ENCODE peak calls at places on chromosomes 4 and X, in four cellular contexts. Y is tibial nerve, X is IMR-90, W is lower leg skin. C is an unnamed sample.

GRCh38 chr4:53593765-53594164 is 2.5 kb upstream of the LNX1 start:
- DNase-seq in Y (no peak), X (no peak), W (no peak), C (no peak)

GRCh38 chr4:74117024-74117534 is 18.1 kb upstream of the CXCL2 start:
- DNase-seq in Y (no peak), X (peak), W (peak), C (no peak)

GRCh38 chr4:28287837-28288236 is 1427.2 kb downstream of the STIM2 start:
- DNase-seq in Y (no peak), X (peak), W (peak), C (peak)

GRCh38 chr4:64718091-64718490 is 308.8 kb upstream of the TECRL start:
- DNase-seq in Y (no peak), X (no peak), W (no peak), C (no peak)

GRCh38 chrX:65451663-65452062 is 82.9 kb downstream of the LAS1L start:
- DNase-seq in Y (no peak), X (peak), W (no peak), C (peak)

GRCh38 chr4:42488114-42488513 is 90.8 kb downstream of the SHISA3 start:
- DNase-seq in Y (no peak), X (no peak), W (no peak), C (no peak)

GRCh38 chr4:189979196-189980047 is 38.8 kb downstream of the FRG1 start:
- DNase-seq in Y (no peak), X (no peak), W (no peak), C (no peak)

GRCh38 chr4:132297346-132297745 is 851.7 kb upstream of the PCDH10 start:
- DNase-seq in Y (no peak), X (peak), W (no peak), C (no peak)

GRCh38 chrX:8981742-8982141 is 52.2 kb downstream of the FAM9B start:
- DNase-seq in Y (no peak), X (peak), W (no peak), C (no peak)

GRCh38 chr4:6235901-6236625 is 33.6 kb upstream of the WFS1 start:
- DNase-seq in Y (no peak), X (no peak), W (no peak), C (no peak)

GRCh38 chr4:121785479-121785878 is 15.6 kb upstream of the EXOSC9 start:
- DNase-seq in Y (no peak), X (no peak), W (no peak), C (no peak)

GRCh38 chrX:21319323-21319722 is 54.9 kb upstream of the CNKSR2 start:
- DNase-seq in Y (no peak), X (no peak), W (no peak), C (no peak)

GRCh38 chr4:24922988-24923387 is 10.1 kb upstream of the CCDC149 start:
- DNase-seq in Y (no peak), X (no peak), W (no peak), C (no peak)

GRCh38 chrX:75603833-75604232 is 81.0 kb upstream of the ZDHHC15 start:
- DNase-seq in Y (no peak), X (peak), W (no peak), C (peak)

GRCh38 chr4:27887646-27888045 is 1027.0 kb downstream of the STIM2 start:
- DNase-seq in Y (no peak), X (no peak), W (no peak), C (no peak)

GRCh38 chr4:159551268-159551667 is 448.4 kb downstream of the RAPGEF2 start:
- DNase-seq in Y (no peak), X (no peak), W (no peak), C (no peak)

GRCh38 chr4:36341936-36342335 is 60.5 kb downstream of the DTHD1 start:
- DNase-seq in Y (no peak), X (no peak), W (no peak), C (no peak)

GRCh38 chrX:103919336-103919682 is 43.1 kb upstream of the TMSB15B start:
- DNase-seq in Y (no peak), X (peak), W (no peak), C (peak)

GRCh38 chr4:182748949-182749348 is 168.2 kb downstream of the DCTD start:
- DNase-seq in Y (no peak), X (peak), W (no peak), C (no peak)

GRCh38 chrX:86002076-86002896 is 45.1 kb downstream of the CHM start:
- DNase-seq in Y (no peak), X (peak), W (no peak), C (no peak)

DNA sequence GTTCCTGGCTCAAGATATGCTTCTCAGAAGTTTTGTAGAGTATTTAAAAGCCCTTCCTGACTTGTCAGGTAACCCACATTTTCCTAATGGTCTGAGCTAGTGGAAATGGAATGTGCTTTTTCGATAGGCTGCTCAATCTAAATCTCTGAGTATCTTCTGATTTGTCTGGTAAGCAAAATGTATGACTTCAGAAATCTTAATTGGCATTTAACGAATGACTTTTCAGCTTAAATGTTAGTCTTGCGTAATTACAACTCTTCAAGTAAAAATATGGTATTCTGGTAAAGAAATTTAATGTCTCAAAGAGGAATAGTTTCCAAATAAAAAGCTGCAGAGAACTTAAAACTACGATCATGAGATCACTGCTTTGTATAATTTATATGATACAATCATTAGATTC is 379.1 kb downstream of the ANKRD50 start:
- DNase-seq in Y (no peak), X (no peak), W (no peak), C (no peak)
- TF ChIP-seq POLR2A in Y (no peak), X (no peak), W (no peak), C (no peak)

GRCh38 chrX:71070531-71070930 is 2.4 kb upstream of the SNX12 start:
- DNase-seq in Y (no peak), X (no peak), W (no peak), C (no peak)

GRCh38 chrX:71067079-71067478 is 1.1 kb downstream of the SNX12 start:
- DNase-seq in Y (no peak), X (no peak), W (no peak), C (no peak)

GRCh38 chrX:71067727-71068051 is 445 bp downstream of the SNX12 start:
- DNase-seq in Y (no peak), X (no peak), W (peak), C (no peak)

GRCh38 chrX:71068052-71068918 is at the start of gene SNX12:
- DNase-seq in Y (peak), X (peak), W (peak), C (peak)
- TF ChIP-seq POLR2A in Y (peak), X (peak), W (no peak), C (peak)

GRCh38 chrX:47558436-47558835 is 2.6 kb upstream of the ARAF start:
- DNase-seq in Y (no peak), X (no peak), W (no peak), C (no peak)

GRCh38 chrX:47561653-47562151 is 697 bp downstream of the ARAF start:
- DNase-seq in Y (no peak), X (no peak), W (no peak), C (no peak)

GRCh38 chrX:47560179-47560830 is 700 bp upstream of the ARAF start:
- DNase-seq in Y (no peak), X (peak), W (no peak), C (no peak)

GRCh38 chrX:47562615-47563243 is 1.7 kb downstream of the ARAF start:
- DNase-seq in Y (no peak), X (no peak), W (no peak), C (no peak)

GRCh38 chrX:47560831-47561652 is at the start of gene ARAF:
- DNase-seq in Y (peak), X (peak), W (peak), C (peak)
- TF ChIP-seq POLR2A in Y (peak), X (peak), W (peak), C (no peak)

GRCh38 chr4:3436048-3436797 is 5.5 kb upstream of the HGFAC start:
- DNase-seq in Y (no peak), X (no peak), W (no peak), C (no peak)

GRCh38 chr4:3435684-3435956 is 6.1 kb upstream of the HGFAC start:
- DNase-seq in Y (no peak), X (no peak), W (no peak), C (no peak)

GRCh38 chr4:3437998-3438846 is 3.5 kb upstream of the HGFAC start:
- DNase-seq in Y (no peak), X (no peak), W (no peak), C (no peak)

GRCh38 chr4:3437582-3437936 is 4.2 kb upstream of the HGFAC start:
- DNase-seq in Y (no peak), X (no peak), W (no peak), C (no peak)

DNA sequence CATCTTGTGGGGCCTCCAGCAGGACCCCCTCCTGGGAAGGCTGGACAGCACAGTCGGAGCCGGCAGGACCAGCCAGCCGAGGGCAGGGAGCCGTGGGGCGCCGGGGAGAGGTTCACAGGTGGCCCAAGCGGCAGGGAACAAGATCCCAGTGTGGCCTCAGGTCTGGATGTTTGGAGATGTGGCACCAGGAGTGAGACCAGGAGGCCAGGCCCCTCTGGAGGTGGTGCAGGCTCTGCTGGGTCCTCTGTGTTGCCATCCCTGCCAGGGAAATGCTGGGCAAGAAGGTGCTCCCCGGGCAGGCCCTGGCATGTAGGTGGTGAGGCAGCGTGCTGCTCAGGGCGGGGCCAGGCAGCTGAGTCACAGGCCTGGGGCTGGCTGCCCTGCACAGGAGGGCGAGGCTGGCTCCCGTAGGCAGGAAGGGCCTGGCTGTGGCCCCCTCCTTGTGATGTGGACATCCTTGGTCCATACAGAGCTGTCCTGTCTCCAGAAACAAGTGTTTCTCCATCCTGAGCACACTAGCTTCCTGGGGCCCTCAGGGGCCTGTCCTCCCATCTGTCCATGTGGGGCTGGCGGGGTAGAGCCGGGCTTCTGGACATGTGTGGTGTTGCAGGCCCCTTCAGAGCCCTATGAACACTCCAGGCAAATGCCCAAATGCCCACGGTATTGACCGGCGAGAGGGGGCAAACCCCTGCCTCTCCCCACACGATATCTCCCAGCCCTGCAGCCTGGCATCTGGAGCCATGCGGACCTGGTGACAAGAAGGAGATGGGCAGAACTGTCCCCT is 4.8 kb upstream of the HGFAC start:
- DNase-seq in Y (no peak), X (peak), W (peak), C (peak)
- TF ChIP-seq POLR2A in Y (no peak), X (no peak), W (no peak), C (no peak)

GRCh38 chr4:139556735-139557505 is 901 bp upstream of the SETD7 start:
- DNase-seq in Y (peak), X (no peak), W (peak), C (no peak)

GRCh38 chr4:139555705-139556070 is 331 bp downstream of the SETD7 start:
- DNase-seq in Y (peak), X (no peak), W (no peak), C (no peak)

GRCh38 chr4:139555073-139555704 is 830 bp downstream of the SETD7 start:
- DNase-seq in Y (peak), X (peak), W (peak), C (peak)

GRCh38 chr4:139557506-139558110 is 1.6 kb upstream of the SETD7 start:
- DNase-seq in Y (no peak), X (no peak), W (no peak), C (no peak)

DNA sequence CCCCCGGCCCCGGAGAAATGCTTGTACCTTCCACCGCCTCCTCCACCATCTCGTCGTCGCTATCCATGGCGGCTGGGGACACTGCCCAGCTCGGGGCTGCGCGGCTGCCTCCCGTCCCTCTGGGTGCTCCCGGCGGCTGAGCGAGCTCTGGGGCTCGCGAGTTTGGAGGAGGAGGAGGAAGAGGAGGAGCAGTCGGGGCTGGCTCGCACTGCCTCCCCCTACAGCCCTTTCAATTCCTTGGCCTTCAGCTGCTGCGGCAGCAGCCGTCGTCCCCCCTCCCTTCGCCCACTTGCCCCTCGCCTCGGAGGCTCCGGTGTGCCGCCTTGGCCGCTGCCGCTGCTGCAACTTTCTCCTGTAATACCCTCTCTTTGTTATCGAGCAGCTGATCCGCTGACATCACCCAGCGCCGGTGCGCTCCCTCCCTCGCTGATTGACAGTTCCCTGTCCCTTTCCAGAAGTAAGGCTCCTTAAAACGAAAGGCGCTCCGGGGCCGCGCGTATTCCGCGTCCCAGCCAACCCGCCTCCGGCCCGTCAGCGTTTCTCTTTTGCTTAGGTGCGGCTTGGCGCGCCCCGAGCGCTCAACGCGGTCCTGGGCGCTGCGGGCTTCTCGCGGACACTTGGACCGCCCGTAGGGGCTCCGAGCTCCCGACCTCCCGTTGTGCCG is at the start of gene SETD7:
- DNase-seq in Y (peak), X (peak), W (peak), C (peak)
- TF ChIP-seq POLR2A in Y (peak), X (peak), W (peak), C (peak)

C was measured in H54.